ENCODE peak calls at places on chromosomes 2 and 18, in eight cellular contexts. R is type B pancreatic cell; B is stimulated activated CD4-positive, alpha-beta T cell treated with anti-CD3 and anti-CD28 coated beads, Interleukin-4, amount 100 ng/mL, for 48 hours; V is ELR; X is NCI-H748 treated with DMSO at 0.1 percent for 48 hours; C is cardiac muscle cell; D is right atrium auricular region; Y is NCI-H1417 treated with DMSO at 0.1 percent for 48 hours. T is an unnamed sample.

GRCh38 chr2:226799976-226800940 is 638 bp upstream of the IRS1 start:
- DNase-seq in R (no peak), B (no peak), V (peak), X (no peak), C (no peak), D (peak), Y (no peak), T (peak)

GRCh38 chr2:48268671-48269070 is 261.3 kb upstream of the STON1 start:
- DNase-seq in R (no peak), B (no peak), V (no peak), X (no peak), C (no peak), D (no peak), Y (no peak), T (no peak)

GRCh38 chr2:194155406-194155805 is 1501.6 kb upstream of the SLC39A10 start:
- DNase-seq in R (no peak), B (no peak), V (no peak), X (no peak), C (no peak), D (no peak), Y (no peak), T (no peak)

GRCh38 chr2:62426005-62426912 is 79.7 kb downstream of the TMEM17 start:
- DNase-seq in R (no peak), B (no peak), V (no peak), X (no peak), C (no peak), D (peak), Y (no peak), T (no peak)

GRCh38 chr2:236619910-236620612 is 50.4 kb downstream of the ACKR3 start:
- DNase-seq in R (no peak), B (no peak), V (no peak), X (no peak), C (no peak), D (no peak), Y (no peak), T (no peak)

GRCh38 chr2:120606931-120607330 is 128.7 kb upstream of the GLI2 start:
- DNase-seq in R (no peak), B (no peak), V (no peak), X (no peak), C (no peak), D (no peak), Y (no peak), T (no peak)

GRCh38 chr2:8676191-8676914 is 5.5 kb upstream of the ID2 start:
- DNase-seq in R (peak), B (no peak), V (peak), X (no peak), C (peak), D (peak), Y (no peak), T (peak)

GRCh38 chr2:215171151-215171550 is 32.7 kb upstream of the ABCA12 start:
- DNase-seq in R (no peak), B (no peak), V (peak), X (no peak), C (no peak), D (no peak), Y (no peak), T (peak)

GRCh38 chr2:173545364-173545734 is 190.7 kb downstream of the CDCA7 start:
- DNase-seq in R (no peak), B (no peak), V (peak), X (no peak), C (no peak), D (no peak), Y (no peak), T (peak)

GRCh38 chr2:46780411-46780800 is 135.2 kb downstream of the MCFD2 start:
- DNase-seq in R (no peak), B (no peak), V (no peak), X (no peak), C (no peak), D (no peak), Y (no peak), T (no peak)

GRCh38 chr2:225270861-225271260 is 128.6 kb upstream of the NYAP2 start:
- DNase-seq in R (no peak), B (no peak), V (peak), X (peak), C (peak), D (no peak), Y (no peak), T (peak)

GRCh38 chr18:12768622-12769021 is 65.8 kb downstream of the PSMG2 start:
- DNase-seq in R (no peak), B (no peak), V (peak), X (no peak), C (no peak), D (no peak), Y (no peak), T (peak)

GRCh38 chr18:45025108-45025471 is 344.4 kb downstream of the SETBP1 start:
- DNase-seq in R (no peak), B (no peak), V (no peak), X (no peak), C (no peak), D (no peak), Y (no peak), T (no peak)

GRCh38 chr2:96716388-96716787 is 23.5 kb downstream of the LMAN2L start:
- DNase-seq in R (no peak), B (no peak), V (no peak), X (no peak), C (no peak), D (no peak), Y (no peak), T (no peak)

GRCh38 chr18:10490401-10491289 is 35.2 kb upstream of the NAPG start:
- DNase-seq in R (no peak), B (peak), V (peak), X (no peak), C (peak), D (no peak), Y (no peak), T (no peak)

GRCh38 chr2:64652231-64653173 is 1.2 kb downstream of the SERTAD2 start:
- DNase-seq in R (no peak), B (no peak), V (peak), X (peak), C (peak), D (no peak), Y (peak), T (peak)

GRCh38 chr2:100754951-100755350 is 65.0 kb upstream of the NPAS2 start:
- DNase-seq in R (no peak), B (no peak), V (no peak), X (no peak), C (no peak), D (no peak), Y (no peak), T (no peak)

T was measured in EL.